ENCODE peak calls at places on chromosomes 16 and 17, in ten cellular contexts. X, Z, V, B, J, M, P, E, S and O are unnamed samples.

GRCh38 chr17:58666858-58667267 is 25.0 kb downstream of the TEX14 start:
- DNase-seq in X (peak; percentile 72), Z (peak; percentile 83), V (peak; percentile 41), B (no peak), J (peak; percentile 35), M (no peak), P (no peak), E (peak; percentile 59), S (peak; percentile 59), O (no peak)

GRCh38 chr16:67268136-67268579 is 11.2 kb upstream of the PLEKHG4 start:
- DNase-seq in X (no peak), Z (peak; percentile 91), V (peak; percentile 24), B (peak; percentile 61), J (no peak), M (peak; percentile 60), P (peak; percentile 95), E (peak; percentile 73), S (no peak), O (no peak)

GRCh38 chr17:65553646-65554567 is 7.5 kb downstream of the AXIN2 start:
- DNase-seq in X (no peak), Z (no peak), V (no peak), B (no peak), J (no peak), M (no peak), P (no peak), E (no peak), S (no peak), O (no peak)

GRCh38 chr16:50696575-50697420 is 3.4 kb downstream of the NOD2 start:
- DNase-seq in X (peak; percentile 20), Z (peak; percentile 82), V (no peak), B (no peak), J (peak; percentile 48), M (no peak), P (peak; percentile 26), E (no peak), S (peak; percentile 93), O (no peak)

GRCh38 chr17:43428524-43428923 is 29.7 kb downstream of the ARL4D start:
- DNase-seq in X (no peak), Z (no peak), V (no peak), B (no peak), J (no peak), M (no peak), P (no peak), E (no peak), S (no peak), O (no peak)

GRCh38 chr17:80755650-80756405 is 211.2 kb downstream of the RPTOR start:
- DNase-seq in X (no peak), Z (no peak), V (no peak), B (no peak), J (no peak), M (no peak), P (no peak), E (peak; percentile 37), S (no peak), O (no peak)

GRCh38 chr17:79562117-79562805 is 48.6 kb downstream of the RBFOX3 start:
- DNase-seq in X (no peak), Z (no peak), V (no peak), B (no peak), J (no peak), M (no peak), P (no peak), E (no peak), S (no peak), O (no peak)

GRCh38 chr16:3135120-3135715 is 389 bp downstream of the ZNF213 start:
- DNase-seq in X (no peak), Z (no peak), V (no peak), B (no peak), J (no peak), M (no peak), P (no peak), E (no peak), S (no peak), O (no peak)

GRCh38 chr16:69531988-69532387 is 33.8 kb upstream of the NFAT5 start:
- DNase-seq in X (no peak), Z (no peak), V (no peak), B (no peak), J (no peak), M (no peak), P (no peak), E (no peak), S (no peak), O (no peak)

GRCh38 chr16:69535123-69536050 is 30.4 kb upstream of the NFAT5 start:
- DNase-seq in X (no peak), Z (peak; percentile 75), V (no peak), B (no peak), J (no peak), M (peak; percentile 44), P (peak; percentile 46), E (no peak), S (no peak), O (no peak)

GRCh38 chr16:69537706-69538080 is 28.1 kb upstream of the NFAT5 start:
- DNase-seq in X (no peak), Z (no peak), V (no peak), B (no peak), J (no peak), M (no peak), P (no peak), E (no peak), S (no peak), O (no peak)

GRCh38 chr16:69534720-69535119 is 31.0 kb upstream of the NFAT5 start:
- DNase-seq in X (no peak), Z (no peak), V (no peak), B (no peak), J (no peak), M (no peak), P (no peak), E (no peak), S (no peak), O (no peak)

DNA sequence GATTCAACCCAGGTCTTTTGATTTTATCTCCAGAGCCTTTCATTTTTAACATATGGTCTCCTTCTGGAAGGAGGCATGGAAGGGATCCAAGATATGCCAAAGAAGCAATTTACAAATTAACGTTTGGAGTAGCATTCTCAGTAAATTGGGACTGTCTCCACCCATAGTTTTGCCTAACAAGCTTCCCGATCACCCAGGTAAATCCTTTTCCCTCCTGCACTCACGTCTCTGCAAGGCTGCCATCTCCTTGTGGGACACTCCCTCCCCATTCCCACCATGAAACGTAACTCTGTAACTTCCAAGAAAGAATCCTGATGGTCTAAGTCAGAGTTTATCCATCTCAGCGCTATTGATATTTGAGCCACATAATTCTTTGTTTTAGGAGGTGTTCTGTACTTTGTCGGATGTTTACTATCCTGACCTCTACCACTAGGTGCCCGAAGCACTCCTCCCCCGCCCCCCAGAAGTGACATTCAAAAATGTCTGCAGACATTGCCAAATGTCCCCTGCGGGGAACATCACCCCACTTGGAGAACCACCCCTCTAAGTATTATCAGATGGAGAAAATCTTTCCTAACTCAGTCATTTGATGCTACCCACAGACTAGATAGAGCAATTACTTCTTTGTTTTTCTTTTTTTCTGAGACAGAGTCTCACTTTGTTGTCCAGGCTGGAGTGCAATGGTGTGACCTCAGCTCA is 32.9 kb upstream of the NFAT5 start:
- DNase-seq in X (no peak), Z (no peak), V (no peak), B (no peak), J (no peak), M (no peak), P (no peak), E (no peak), S (no peak), O (no peak)
- TF ChIP-seq CTCF in X (no peak), Z (no peak), V (peak; percentile 37), B (no peak), J (no peak), M (no peak), P (no peak), E (peak; percentile 2), S (no peak), O (no peak)

GRCh38 chr17:29593546-29594440 is 861 bp downstream of the ANKRD13B start:
- DNase-seq in X (no peak), Z (no peak), V (peak; percentile 88), B (no peak), J (no peak), M (no peak), P (no peak), E (peak; percentile 73), S (peak; percentile 18), O (no peak)
- TF ChIP-seq CTCF in X (peak; percentile 52), Z (no peak), V (peak; percentile 45), B (peak; percentile 31), J (no peak), M (peak; percentile 10), P (no peak), E (peak; percentile 65), S (no peak), O (peak; percentile 38)

GRCh38 chr17:36152639-36153120 is 23.8 kb downstream of the TBC1D3B start:
- DNase-seq in X (no peak), Z (no peak), V (no peak), B (no peak), J (no peak), M (no peak), P (no peak), E (no peak), S (no peak), O (no peak)
- TF ChIP-seq CTCF in X (no peak), Z (no peak), V (no peak), B (peak; percentile 3), J (no peak), M (no peak), P (no peak), E (no peak), S (no peak), O (no peak)

GRCh38 chr17:78175643-78175981 is 7.2 kb downstream of the SYNGR2 start:
- DNase-seq in X (no peak), Z (no peak), V (no peak), B (no peak), J (no peak), M (no peak), P (no peak), E (no peak), S (no peak), O (no peak)

GRCh38 chr17:78173025-78173715 is 4.8 kb downstream of the SYNGR2 start:
- DNase-seq in X (no peak), Z (no peak), V (no peak), B (no peak), J (no peak), M (no peak), P (no peak), E (no peak), S (no peak), O (no peak)

GRCh38 chr17:78172284-78173024 is 4.1 kb downstream of the SYNGR2 start:
- DNase-seq in X (no peak), Z (no peak), V (no peak), B (no peak), J (no peak), M (no peak), P (no peak), E (no peak), S (no peak), O (no peak)

GRCh38 chr17:78174870-78175642 is 6.7 kb downstream of the SYNGR2 start:
- DNase-seq in X (no peak), Z (no peak), V (peak; percentile 84), B (no peak), J (no peak), M (no peak), P (no peak), E (no peak), S (no peak), O (no peak)

DNA sequence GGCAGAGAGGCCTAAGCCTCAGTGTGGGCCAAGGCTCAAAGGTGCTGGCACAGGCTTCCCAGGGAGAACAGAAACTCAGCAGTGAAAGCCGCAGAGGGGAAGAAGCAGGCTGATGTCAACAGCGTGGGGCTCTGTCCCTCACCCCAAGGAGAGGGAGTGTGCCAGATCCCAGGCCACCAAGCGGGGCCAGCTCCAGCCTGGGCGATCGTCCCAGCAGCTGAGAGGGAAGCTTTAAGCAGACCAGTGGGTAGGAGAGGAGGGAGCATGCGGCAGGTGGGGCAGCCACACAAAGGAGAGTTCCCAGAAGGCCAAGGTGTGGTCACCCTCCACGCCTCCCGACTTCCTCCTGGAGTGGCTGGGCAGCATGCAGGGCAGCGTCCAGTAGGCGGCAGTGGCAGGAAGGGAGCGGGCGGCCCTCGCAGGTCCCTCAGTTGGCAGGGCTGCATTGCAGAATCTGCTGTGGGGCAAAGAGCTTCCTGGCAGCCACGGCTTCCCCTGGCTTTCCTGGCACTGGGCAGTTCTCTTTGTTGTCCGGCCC is 6.0 kb downstream of the SYNGR2 start:
- DNase-seq in X (no peak), Z (no peak), V (no peak), B (no peak), J (no peak), M (no peak), P (no peak), E (no peak), S (peak; percentile 73), O (no peak)
- TF ChIP-seq CTCF in X (no peak), Z (no peak), V (no peak), B (peak; percentile 24), J (no peak), M (no peak), P (no peak), E (no peak), S (no peak), O (no peak)